ENCODE peak calls at places on chromosomes 11 and 22, in ten cellular contexts. E is skeletal muscle cell; B is activated CD4-positive, alpha-beta T cell treated with anti-CD3 and anti-CD28 coated beads, Interleukin-2, amount 50 U/mL, for 1 hour; Y is DMS79; Q is posterior vena cava; T is stimulated activated CD8-positive, alpha-beta memory T cell treated with anti-CD3 and anti-CD28 coated beads, Interleukin-15, amount 100 ng/mL, for 48 hours; K is GM04504; F is mesothelial cell of epicardium; U is A673; N is spleen. J is an unnamed sample.

GRCh38 chr11:14673824-14674432 is 30.3 kb downstream of the PDE3B start:
- DNase-seq in E (no peak), B (no peak), Y (no peak), Q (no peak), T (no peak), K (no peak), F (no peak), U (no peak), N (no peak), J (no peak)

GRCh38 chr11:90476442-90477007 is 253.7 kb upstream of the CHORDC1 start:
- DNase-seq in E (no peak), B (peak), Y (no peak), Q (no peak), T (no peak), K (no peak), F (no peak), U (peak), N (no peak), J (no peak)

GRCh38 chr11:15159085-15159484 is 44.4 kb downstream of the INSC start:
- DNase-seq in E (no peak), B (no peak), Y (no peak), Q (no peak), T (no peak), K (no peak), F (no peak), U (peak), N (no peak), J (no peak)

GRCh38 chr11:134063096-134063495 is 5.8 kb upstream of the JAM3 start:
- DNase-seq in E (no peak), B (no peak), Y (no peak), Q (no peak), T (no peak), K (no peak), F (no peak), U (no peak), N (no peak), J (no peak)

GRCh38 chr11:93493252-93493897 is 49.8 kb downstream of the SMCO4 start:
- DNase-seq in E (no peak), B (no peak), Y (no peak), Q (no peak), T (no peak), K (no peak), F (no peak), U (no peak), N (no peak), J (no peak)

GRCh38 chr22:23835773-23836144 is 3.0 kb downstream of the DERL3 start:
- DNase-seq in E (no peak), B (no peak), Y (no peak), Q (peak), T (no peak), K (no peak), F (no peak), U (no peak), N (peak), J (no peak)

GRCh38 chr11:96736591-96736990 is 346.8 kb downstream of the JRKL start:
- DNase-seq in E (peak), B (no peak), Y (no peak), Q (no peak), T (no peak), K (no peak), F (no peak), U (peak), N (no peak), J (no peak)

GRCh38 chr11:111836766-111837165 is 34.6 kb downstream of the ALG9 start:
- DNase-seq in E (peak), B (no peak), Y (no peak), Q (no peak), T (no peak), K (no peak), F (no peak), U (no peak), N (no peak), J (no peak)

GRCh38 chr11:2563216-2564007 is 118.6 kb downstream of the KCNQ1 start:
- DNase-seq in E (no peak), B (no peak), Y (no peak), Q (peak), T (no peak), K (no peak), F (no peak), U (no peak), N (peak), J (peak)

GRCh38 chr11:13928566-13929251 is 33.8 kb upstream of the SPON1 start:
- DNase-seq in E (no peak), B (no peak), Y (no peak), Q (no peak), T (no peak), K (peak), F (no peak), U (peak), N (no peak), J (no peak)

GRCh38 chr11:62593434-62594044 is 2.2 kb upstream of the TUT1 start:
- DNase-seq in E (no peak), B (peak), Y (peak), Q (peak), T (peak), K (peak), F (peak), U (peak), N (peak), J (peak)

GRCh38 chr22:36773935-36774334 is 2.0 kb downstream of the IFT27 start:
- DNase-seq in E (no peak), B (no peak), Y (no peak), Q (no peak), T (no peak), K (no peak), F (no peak), U (peak), N (no peak), J (no peak)

GRCh38 chr11:111871693-111872161 is 346 bp upstream of the ALG9 start:
- DNase-seq in E (no peak), B (no peak), Y (no peak), Q (no peak), T (no peak), K (peak), F (no peak), U (no peak), N (no peak), J (no peak)

GRCh38 chr11:104462346-104462745 is 298.4 kb upstream of the PDGFD start:
- DNase-seq in E (peak), B (no peak), Y (no peak), Q (no peak), T (no peak), K (no peak), F (no peak), U (peak), N (no peak), J (peak)

GRCh38 chr22:31604137-31604705 is 57.8 kb downstream of the PISD start:
- DNase-seq in E (no peak), B (no peak), Y (no peak), Q (peak), T (no peak), K (no peak), F (no peak), U (no peak), N (no peak), J (no peak)

GRCh38 chr11:7196396-7197146 is 55.1 kb upstream of the SYT9 start:
- DNase-seq in E (no peak), B (no peak), Y (no peak), Q (no peak), T (no peak), K (no peak), F (no peak), U (no peak), N (no peak), J (no peak)

J was measured in psoas muscle.